ENCODE peak calls at places on chromosome 10, in four cellular contexts. One of them, this sample, is unnamed.

GRCh38 chr10:49632406-49633317 is 18.8 kb downstream of the CHAT start:
- DNase-seq in pancreas: no peak
- DNase-seq in thyroid gland: no peak
- DNase-seq in GM10248: no peak
- DNase-seq in this sample: no peak

GRCh38 chr10:86857097-86857825 is 100.2 kb downstream of the MMRN2 start:
- DNase-seq in GM10248: no peak
- DNase-seq in pancreas: no peak
- DNase-seq in thyroid gland: no peak
- DNase-seq in this sample: no peak

GRCh38 chr10:82084904-82085303 is 209.9 kb downstream of the NRG3 start:
- DNase-seq in pancreas: no peak
- DNase-seq in thyroid gland: no peak
- DNase-seq in GM10248: no peak
- DNase-seq in this sample: no peak

GRCh38 chr10:62058896-62059423 is 157.5 kb downstream of the ARID5B start:
- DNase-seq in GM10248: no peak
- DNase-seq in pancreas: no peak
- DNase-seq in thyroid gland: no peak
- DNase-seq in this sample: no peak

GRCh38 chr10:10515479-10516204 is 502.0 kb upstream of the CELF2 start:
- DNase-seq in pancreas: no peak
- DNase-seq in GM10248: no peak
- DNase-seq in thyroid gland: no peak
- DNase-seq in this sample: no peak

GRCh38 chr10:117074621-117075020 is 63.4 kb downstream of the VAX1 start:
- DNase-seq in thyroid gland: no peak
- DNase-seq in pancreas: no peak
- DNase-seq in GM10248: no peak
- DNase-seq in this sample: no peak

GRCh38 chr10:62037166-62037831 is 135.8 kb downstream of the ARID5B start:
- DNase-seq in pancreas: no peak
- DNase-seq in thyroid gland: no peak
- DNase-seq in GM10248: no peak
- DNase-seq in this sample: no peak

GRCh38 chr10:49526624-49527023 is 12.3 kb downstream of the ERCC6 start:
- DNase-seq in thyroid gland: no peak
- DNase-seq in pancreas: no peak
- DNase-seq in GM10248: no peak
- DNase-seq in this sample: no peak

GRCh38 chr10:77661100-77661499 is 23.5 kb upstream of the KCNMA1 start:
- DNase-seq in GM10248: no peak
- DNase-seq in thyroid gland: no peak
- DNase-seq in pancreas: no peak
- DNase-seq in this sample: no peak

GRCh38 chr10:5557799-5558771 is 33.3 kb downstream of the CALML3 start:
- DNase-seq in thyroid gland: no peak
- DNase-seq in GM10248: no peak
- DNase-seq in pancreas: no peak
- DNase-seq in this sample: no peak

GRCh38 chr10:65194555-65194954 is 1673.4 kb downstream of the REEP3 start:
- DNase-seq in thyroid gland: peak
- DNase-seq in pancreas: no peak
- DNase-seq in GM10248: no peak
- DNase-seq in this sample: no peak

GRCh38 chr10:71094712-71095390 is 117.5 kb upstream of the UNC5B start:
- DNase-seq in GM10248: peak
- DNase-seq in thyroid gland: no peak
- DNase-seq in pancreas: no peak
- DNase-seq in this sample: no peak

GRCh38 chr10:49598986-49599385 is 11.1 kb upstream of the SLC18A3 start:
- DNase-seq in GM10248: peak
- DNase-seq in pancreas: no peak
- DNase-seq in thyroid gland: no peak
- DNase-seq in this sample: no peak

GRCh38 chr10:90834326-90834725 is 23.5 kb downstream of the HTR7 start:
- DNase-seq in pancreas: no peak
- DNase-seq in GM10248: no peak
- DNase-seq in thyroid gland: no peak
- DNase-seq in this sample: no peak

GRCh38 chr10:96681493-96681892 is 38.8 kb downstream of the PIK3AP1 start:
- DNase-seq in thyroid gland: no peak
- DNase-seq in pancreas: no peak
- DNase-seq in GM10248: no peak
- DNase-seq in this sample: no peak

GRCh38 chr10:111996103-111996502 is 187.5 kb downstream of the GPAM start:
- DNase-seq in thyroid gland: no peak
- DNase-seq in GM10248: peak
- DNase-seq in pancreas: no peak
- DNase-seq in this sample: peak

GRCh38 chr10:113982745-113983144 is 60.9 kb upstream of the ADRB1 start:
- DNase-seq in thyroid gland: peak
- DNase-seq in GM10248: peak
- DNase-seq in pancreas: peak
- DNase-seq in this sample: peak

GRCh38 chr10:96758423-96758822 is 38.1 kb upstream of the PIK3AP1 start:
- DNase-seq in pancreas: no peak
- DNase-seq in thyroid gland: peak
- DNase-seq in GM10248: peak
- DNase-seq in this sample: peak

GRCh38 chr10:68239596-68240150 is 7.8 kb upstream of the ATOH7 start:
- DNase-seq in pancreas: no peak
- DNase-seq in thyroid gland: peak
- DNase-seq in GM10248: no peak
- DNase-seq in this sample: no peak

GRCh38 chr10:98238391-98238790 is 29.6 kb downstream of the LOXL4 start:
- DNase-seq in pancreas: no peak
- DNase-seq in thyroid gland: no peak
- DNase-seq in GM10248: no peak
- DNase-seq in this sample: no peak

GRCh38 chr10:98240524-98240923 is 27.5 kb downstream of the LOXL4 start:
- DNase-seq in GM10248: no peak
- DNase-seq in pancreas: no peak
- DNase-seq in thyroid gland: no peak
- DNase-seq in this sample: no peak

GRCh38 chr10:98246911-98247820 is 20.8 kb downstream of the LOXL4 start:
- DNase-seq in thyroid gland: peak
- DNase-seq in pancreas: no peak
- DNase-seq in GM10248: no peak
- DNase-seq in this sample: no peak

GRCh38 chr10:98244586-98244985 is 23.4 kb downstream of the LOXL4 start:
- DNase-seq in pancreas: no peak
- DNase-seq in GM10248: no peak
- DNase-seq in thyroid gland: peak
- DNase-seq in this sample: no peak

DNA sequence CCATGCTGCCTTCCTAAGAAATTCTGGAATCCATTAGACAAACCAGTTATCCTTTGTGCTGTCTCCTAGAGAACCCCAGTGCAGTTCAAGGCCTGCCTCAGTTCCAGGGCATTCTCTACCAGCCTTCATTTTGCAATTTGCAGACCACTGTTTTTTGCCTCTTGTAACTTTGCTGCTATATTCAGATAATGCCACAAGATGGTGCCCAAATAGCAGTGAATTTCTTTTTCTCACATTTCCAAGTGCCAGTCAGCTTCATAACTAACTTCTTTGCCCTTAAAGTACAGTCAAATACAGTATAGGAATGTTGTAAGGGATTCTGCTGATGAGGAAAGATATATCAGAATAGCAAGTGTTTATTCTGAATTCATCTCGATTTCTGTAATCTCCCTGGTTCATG is 25.2 kb downstream of the LOXL4 start:
- DNase-seq in pancreas: no peak
- DNase-seq in GM10248: no peak
- DNase-seq in thyroid gland: no peak
- DNase-seq in this sample: no peak
- TF ChIP-seq CTCF in pancreas: no peak
- TF ChIP-seq CTCF in GM10248: no peak
- TF ChIP-seq CTCF in thyroid gland: peak
- TF ChIP-seq CTCF in this sample: no peak

DNA sequence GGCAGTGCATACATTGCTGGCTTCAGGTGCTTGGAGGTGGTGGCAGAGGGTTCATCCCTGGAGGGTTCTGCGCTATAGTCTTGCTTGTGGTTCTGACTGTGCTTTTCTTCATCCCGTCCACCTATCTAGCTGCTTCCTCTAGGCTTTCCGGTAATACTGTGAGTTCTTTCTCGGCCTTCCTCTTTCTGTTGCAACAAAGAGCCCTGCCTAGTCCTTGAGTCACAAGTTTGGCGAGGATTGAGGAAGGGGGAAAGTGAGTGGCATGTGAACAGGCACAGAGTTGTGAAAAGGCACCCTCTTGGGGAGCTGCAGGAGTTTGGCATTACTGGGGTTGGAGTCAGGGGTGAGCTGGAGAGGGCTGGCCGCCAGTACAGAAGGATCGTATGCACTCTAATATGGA is 123.0 kb downstream of the SH2D4B start:
- DNase-seq in thyroid gland: no peak
- DNase-seq in pancreas: no peak
- DNase-seq in GM10248: no peak
- DNase-seq in this sample: no peak
- TF ChIP-seq CTCF in thyroid gland: no peak
- TF ChIP-seq CTCF in pancreas: no peak
- TF ChIP-seq CTCF in GM10248: no peak
- TF ChIP-seq CTCF in this sample: no peak

DNA sequence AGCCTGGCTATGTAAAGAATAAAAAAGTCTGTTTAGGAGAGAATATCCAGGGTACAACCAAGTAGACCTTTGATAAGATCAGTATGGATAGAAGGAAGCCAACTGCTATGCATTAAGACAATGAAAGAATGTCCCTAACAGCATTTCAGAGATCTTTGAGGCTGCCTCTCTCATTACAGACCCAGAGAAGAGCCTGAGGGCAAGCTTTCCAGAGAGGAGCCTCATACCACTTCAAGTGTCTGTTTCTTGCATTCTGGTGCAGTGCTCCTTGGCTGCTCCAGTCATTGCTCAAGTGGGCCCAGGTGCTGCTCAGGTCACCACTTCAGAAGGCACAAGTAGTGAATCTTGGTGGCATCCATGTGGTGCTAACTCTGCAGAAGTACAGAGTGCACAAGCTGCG is 514.0 kb downstream of the PLXDC2 start:
- DNase-seq in pancreas: no peak
- DNase-seq in GM10248: no peak
- DNase-seq in thyroid gland: no peak
- DNase-seq in this sample: no peak
- TF ChIP-seq CTCF in pancreas: no peak
- TF ChIP-seq CTCF in GM10248: no peak
- TF ChIP-seq CTCF in thyroid gland: no peak
- TF ChIP-seq CTCF in this sample: no peak

DNA sequence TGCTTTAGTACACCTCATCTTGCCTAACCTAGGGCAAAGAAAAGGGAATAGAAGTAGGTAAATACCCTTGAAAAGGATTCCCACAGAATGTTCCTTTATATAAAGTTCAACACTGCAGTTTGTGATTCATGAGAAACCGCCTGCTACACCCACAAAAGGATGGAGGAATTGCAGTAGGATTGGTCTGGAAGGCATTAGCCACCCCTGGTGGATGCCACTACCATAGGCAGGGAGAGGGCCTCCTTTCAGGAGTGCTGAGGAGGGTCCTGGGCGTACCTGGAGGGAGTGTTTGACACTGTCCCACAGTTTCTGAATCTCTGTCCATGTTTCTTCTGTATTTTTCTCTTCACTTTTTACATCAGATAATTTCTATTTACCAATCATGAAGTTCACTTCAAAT is 221.8 kb upstream of the TMEM72 start:
- DNase-seq in thyroid gland: no peak
- DNase-seq in pancreas: no peak
- DNase-seq in GM10248: no peak
- DNase-seq in this sample: no peak
- TF ChIP-seq CTCF in thyroid gland: no peak
- TF ChIP-seq CTCF in pancreas: no peak
- TF ChIP-seq CTCF in GM10248: no peak
- TF ChIP-seq CTCF in this sample: no peak

GRCh38 chr10:131544495-131544894 is 233.0 kb upstream of the TCERG1L start:
- DNase-seq in GM10248: no peak
- DNase-seq in pancreas: no peak
- DNase-seq in thyroid gland: no peak
- DNase-seq in this sample: no peak
- TF ChIP-seq CTCF in GM10248: no peak
- TF ChIP-seq CTCF in pancreas: no peak
- TF ChIP-seq CTCF in thyroid gland: no peak
- TF ChIP-seq CTCF in this sample: no peak

GRCh38 chr10:124418726-124419501 is at the start of gene OAT:
- DNase-seq in GM10248: peak
- DNase-seq in thyroid gland: peak
- DNase-seq in pancreas: peak
- DNase-seq in this sample: peak
- TF ChIP-seq CTCF in GM10248: no peak
- TF ChIP-seq CTCF in thyroid gland: no peak
- TF ChIP-seq CTCF in pancreas: no peak
- TF ChIP-seq CTCF in this sample: no peak

GRCh38 chr10:9305018-9305655 is 1250.6 kb downstream of the GATA3 start:
- DNase-seq in GM10248: no peak
- DNase-seq in pancreas: no peak
- DNase-seq in thyroid gland: no peak
- DNase-seq in this sample: peak
- TF ChIP-seq CTCF in GM10248: peak
- TF ChIP-seq CTCF in pancreas: peak
- TF ChIP-seq CTCF in thyroid gland: no peak
- TF ChIP-seq CTCF in this sample: peak

This sample was measured in GM12865.